ENCODE peak calls at places on chromosomes 2 and 18, in seven cellular contexts. G is omental fat pad, Y is bronchial epithelial cell, O is body of pancreas, X is mammary epithelial cell, R is epithelial cell of esophagus, U is uterus. N is an unnamed sample.

GRCh38 chr2:118310878-118311442 is 222.7 kb downstream of the INSIG2 start:
- DNase-seq in G (no peak), Y (no peak), O (no peak), X (no peak), R (no peak), U (no peak), N (no peak)

GRCh38 chr2:239316562-239317465 is 84.0 kb downstream of the HDAC4 start:
- DNase-seq in G (peak; percentile 45), Y (peak; percentile 20), O (peak; percentile 25), X (no peak), R (no peak), U (peak; percentile 65), N (peak; percentile 27)

GRCh38 chr2:69563021-69563420 is 80.5 kb downstream of the AAK1 start:
- DNase-seq in G (no peak), Y (no peak), O (no peak), X (no peak), R (no peak), U (no peak), N (no peak)

GRCh38 chr2:215828528-215829184 is 184.7 kb downstream of the MREG start:
- DNase-seq in G (no peak), Y (peak; percentile 65), O (peak; percentile 39), X (peak; percentile 67), R (peak; percentile 80), U (peak; percentile 46), N (no peak)

GRCh38 chr2:215920244-215921100 is 92.9 kb downstream of the MREG start:
- DNase-seq in G (no peak), Y (peak; percentile 66), O (peak; percentile 57), X (peak; percentile 62), R (peak; percentile 83), U (peak; percentile 73), N (peak; percentile 72)

GRCh38 chr2:158221055-158222021 is 119.7 kb downstream of the UPP2 start:
- DNase-seq in G (no peak), Y (no peak), O (no peak), X (no peak), R (no peak), U (no peak), N (no peak)

GRCh38 chr18:8802031-8802679 is 96.8 kb downstream of the MTCL1 start:
- DNase-seq in G (no peak), Y (peak; percentile 26), O (no peak), X (no peak), R (no peak), U (no peak), N (no peak)

GRCh38 chr2:240291940-240292574 is 143.4 kb upstream of the GPC1 start:
- DNase-seq in G (no peak), Y (no peak), O (no peak), X (no peak), R (no peak), U (no peak), N (no peak)

GRCh38 chr18:63159590-63159989 is 160.0 kb downstream of the BCL2 start:
- DNase-seq in G (no peak), Y (no peak), O (no peak), X (no peak), R (no peak), U (no peak), N (no peak)

DNA sequence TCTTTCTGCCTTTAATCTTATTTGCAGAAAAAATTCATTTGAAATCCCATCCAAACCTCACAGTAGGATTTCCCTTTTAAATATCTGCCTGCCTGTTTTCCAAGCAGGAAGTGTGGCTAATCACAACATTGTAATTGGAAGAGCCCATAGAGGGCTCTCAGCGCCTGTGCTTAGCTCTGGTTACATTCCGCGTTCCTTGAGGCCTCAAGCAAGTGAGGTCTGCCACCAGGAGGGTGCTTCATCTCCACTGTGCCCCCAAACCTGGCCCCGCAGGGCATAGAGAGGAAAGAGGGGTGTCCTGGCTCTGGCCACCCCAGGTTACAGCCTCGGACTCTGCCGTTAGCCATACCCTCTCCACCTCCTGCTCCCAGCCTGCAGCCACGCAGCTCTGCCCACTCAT is 214.8 kb downstream of the SP3 start:
- DNase-seq in G (no peak), Y (peak; percentile 16), O (no peak), X (no peak), R (peak; percentile 29), U (no peak), N (no peak)
- TF ChIP-seq CTCF in G (no peak), Y (no peak), O (no peak), X (peak; percentile 31), R (peak; percentile 27), U (no peak), N (no peak)

GRCh38 chr2:16774091-16774490 is 108.5 kb upstream of the CYRIA start:
- DNase-seq in G (no peak), Y (peak; percentile 19), O (no peak), X (no peak), R (peak; percentile 25), U (no peak), N (no peak)

GRCh38 chr2:16777123-16777872 is 111.7 kb upstream of the CYRIA start:
- DNase-seq in G (no peak), Y (no peak), O (no peak), X (no peak), R (no peak), U (no peak), N (no peak)

GRCh38 chr2:16774980-16775963 is 109.6 kb upstream of the CYRIA start:
- DNase-seq in G (no peak), Y (peak; percentile 41), O (no peak), X (no peak), R (peak; percentile 70), U (no peak), N (no peak)

GRCh38 chr2:16767789-16768188 is 102.2 kb upstream of the CYRIA start:
- DNase-seq in G (no peak), Y (peak; percentile 58), O (no peak), X (no peak), R (no peak), U (no peak), N (no peak)

GRCh38 chr2:16773080-16773713 is 107.6 kb upstream of the CYRIA start:
- DNase-seq in G (no peak), Y (peak; percentile 67), O (peak; percentile 33), X (peak; percentile 55), R (peak; percentile 77), U (no peak), N (no peak)
- TF ChIP-seq CTCF in G (peak; percentile 25), Y (peak; percentile 66), O (peak; percentile 71), X (peak; percentile 73), R (peak; percentile 73), U (peak; percentile 30), N (peak; percentile 63)

GRCh38 chr2:217523246-217523645 is 479.5 kb downstream of the TNS1 start:
- DNase-seq in G (no peak), Y (no peak), O (no peak), X (no peak), R (no peak), U (no peak), N (no peak)

GRCh38 chr2:217525076-217525475 is 477.7 kb downstream of the TNS1 start:
- DNase-seq in G (no peak), Y (no peak), O (no peak), X (no peak), R (no peak), U (no peak), N (no peak)

GRCh38 chr2:217530399-217531100 is 472.2 kb downstream of the TNS1 start:
- DNase-seq in G (no peak), Y (no peak), O (no peak), X (no peak), R (no peak), U (peak; percentile 51), N (no peak)

GRCh38 chr2:217529271-217529670 is 473.5 kb downstream of the TNS1 start:
- DNase-seq in G (no peak), Y (no peak), O (no peak), X (no peak), R (no peak), U (no peak), N (no peak)

DNA sequence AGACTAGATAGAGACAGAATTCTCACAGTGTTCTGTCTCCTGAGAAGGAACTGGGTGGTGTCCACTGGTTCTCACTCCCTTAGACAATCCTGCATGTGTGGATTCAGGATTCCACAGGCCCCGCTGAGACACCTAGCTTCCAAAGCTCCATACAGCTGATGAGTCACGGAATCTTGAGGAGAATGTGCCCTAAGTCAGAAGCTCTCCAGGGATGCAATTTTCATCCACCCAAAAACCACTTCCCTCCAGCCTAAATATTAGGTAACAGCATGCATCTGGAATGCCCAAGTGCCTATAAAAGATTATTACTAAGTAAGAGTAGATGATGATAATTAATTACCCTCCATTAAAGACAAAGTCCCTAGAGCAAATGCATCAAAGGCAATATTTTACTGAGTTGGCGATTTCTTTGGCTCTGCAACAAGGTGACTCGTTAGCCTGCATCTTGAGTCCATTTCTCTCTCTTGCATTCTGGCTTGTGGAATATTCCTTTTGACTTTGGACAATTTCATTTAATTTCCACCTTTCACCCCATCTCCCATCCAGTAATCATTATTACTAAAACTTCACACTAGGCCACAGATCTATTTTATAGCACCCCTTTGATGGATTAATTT is 475.1 kb downstream of the TNS1 start:
- DNase-seq in G (no peak), Y (no peak), O (no peak), X (peak; percentile 26), R (no peak), U (no peak), N (no peak)
- TF ChIP-seq CTCF in G (no peak), Y (no peak), O (no peak), X (no peak), R (no peak), U (no peak), N (no peak)

GRCh38 chr18:34033968-34034367 is 190.7 kb downstream of the NOL4 start:
- DNase-seq in G (no peak), Y (no peak), O (no peak), X (no peak), R (no peak), U (no peak), N (no peak)

GRCh38 chr18:34028341-34028740 is 196.4 kb downstream of the NOL4 start:
- DNase-seq in G (no peak), Y (no peak), O (no peak), X (no peak), R (no peak), U (no peak), N (no peak)

GRCh38 chr18:34031810-34032209 is 192.9 kb downstream of the NOL4 start:
- DNase-seq in G (no peak), Y (no peak), O (peak; percentile 15), X (no peak), R (peak; percentile 2), U (no peak), N (no peak)
- TF ChIP-seq CTCF in G (no peak), Y (peak; percentile 15), O (no peak), X (no peak), R (peak; percentile 10), U (no peak), N (no peak)